ENCODE peak calls at places on chromosome 22, in four cellular contexts. K is fibroblast of lung, Y is lower lobe of right lung, Z is EL. T is an unnamed sample.
A peak's percentile ranks its signal among the peaks of the same experiment; 100 is the strongest.

GRCh38 chr22:46079861-46080821 is 70.2 kb upstream of the PPARA start:
- DNase-seq in K (peak; percentile 94), Z (peak; percentile 95), Y (peak; percentile 56), T (no peak)

GRCh38 chr22:36237462-36238347 is 1.6 kb downstream of the APOL2 start:
- DNase-seq in Z (no peak), Y (no peak), K (no peak), T (no peak)

GRCh38 chr22:36745301-36745995 is 30.5 kb downstream of the IFT27 start:
- DNase-seq in Z (no peak), Y (peak; percentile 6), K (no peak), T (no peak)

GRCh38 chr22:42688241-42688913 is 32.3 kb downstream of the A4GALT start:
- DNase-seq in Z (peak; percentile 91), Y (peak; percentile 81), K (peak; percentile 95), T (peak; percentile 51)

GRCh38 chr22:24801906-24802504 is 4.0 kb upstream of the SGSM1 start:
- DNase-seq in K (no peak), Z (no peak), Y (no peak), T (no peak)

GRCh38 chr22:42440728-42441127 is 8.5 kb upstream of the NFAM1 start:
- DNase-seq in K (no peak), Z (no peak), Y (no peak), T (no peak)

GRCh38 chr22:35115515-35115914 is 49.6 kb downstream of the ISX start:
- DNase-seq in Z (no peak), Y (no peak), K (no peak), T (no peak)

GRCh38 chr22:43142881-43143562 is at the start of gene MCAT:
- DNase-seq in Z (peak; percentile 74), Y (peak; percentile 89), K (peak; percentile 72), T (peak; percentile 76)

GRCh38 chr22:32854351-32854804 is 52.9 kb downstream of the TIMP3 start:
- DNase-seq in K (peak; percentile 81), Z (no peak), Y (no peak), T (no peak)

GRCh38 chr22:43128928-43129424 is 14.2 kb downstream of the MCAT start:
- DNase-seq in K (no peak), Y (no peak), Z (no peak), T (no peak)

GRCh38 chr22:40808018-40808841 is 10.9 kb downstream of the SLC25A17 start:
- DNase-seq in Z (no peak), K (no peak), Y (no peak), T (peak; percentile 45)

GRCh38 chr22:43446037-43446803 is 34.4 kb downstream of the MPPED1 start:
- DNase-seq in Z (no peak), Y (no peak), K (no peak), T (peak; percentile 7)

GRCh38 chr22:29369460-29369859 is 18.9 kb downstream of the AP1B1 start:
- DNase-seq in K (peak; percentile 87), Z (peak; percentile 65), Y (peak; percentile 65), T (peak; percentile 67)

GRCh38 chr22:44359496-44360110 is 46.9 kb upstream of the SHISAL1 start:
- DNase-seq in Z (no peak), Y (peak; percentile 21), K (no peak), T (no peak)

GRCh38 chr22:38186429-38186828 is 4.8 kb upstream of the PLA2G6 start:
- DNase-seq in Y (no peak), K (no peak), Z (no peak), T (peak; percentile 51)

GRCh38 chr22:30538280-30538679 is 8.3 kb downstream of the SEC14L6 start:
- DNase-seq in Z (peak; percentile 51), Y (no peak), K (peak; percentile 35), T (no peak)

GRCh38 chr22:46145361-46145851 is 4.9 kb upstream of the PPARA start:
- DNase-seq in K (no peak), Y (no peak), Z (no peak), T (no peak)

GRCh38 chr22:12601870-12602779 is 2925.9 kb upstream of the OR11H1 start:
- DNase-seq in Y (peak; percentile 64), Z (no peak), K (no peak), T (no peak)

GRCh38 chr22:33529424-33530113 is 390.7 kb downstream of the LARGE1 start:
- DNase-seq in Y (no peak), K (peak; percentile 71), Z (no peak), T (no peak)

GRCh38 chr22:45769569-45770210 is 98.1 kb downstream of the ATXN10 start:
- DNase-seq in K (no peak), Y (no peak), Z (no peak), T (no peak)

GRCh38 chr22:23675502-23676415 is 15.1 kb upstream of the RGL4 start:
- DNase-seq in K (no peak), Z (peak; percentile 28), Y (peak; percentile 74), T (no peak)

GRCh38 chr22:28570697-28571373 is 108.8 kb downstream of the TTC28 start:
- DNase-seq in K (no peak), Y (no peak), Z (peak; percentile 6), T (peak; percentile 39)

GRCh38 chr22:36221799-36222751 is 17.3 kb downstream of the APOL2 start:
- DNase-seq in K (peak; percentile 58), Z (no peak), Y (peak; percentile 69), T (peak; percentile 60)

GRCh38 chr22:49208768-49209252 is 618.9 kb downstream of the BRD1 start:
- DNase-seq in Y (no peak), Z (no peak), K (no peak), T (no peak)

GRCh38 chr22:39171623-39172264 is 19.3 kb upstream of the CBX7 start:
- DNase-seq in Y (no peak), K (no peak), Z (no peak), T (no peak)

GRCh38 chr22:38465673-38466490 is 2.0 kb upstream of the KDELR3 start:
- DNase-seq in Z (no peak), Y (peak; percentile 37), K (no peak), T (no peak)

GRCh38 chr22:44473580-44473979 is 24.5 kb downstream of the RTL6 start:
- DNase-seq in K (no peak), Z (no peak), Y (no peak), T (no peak)

GRCh38 chr22:44685384-44686056 is 16.5 kb upstream of the PRR5 start:
- DNase-seq in Z (peak; percentile 73), Y (peak; percentile 65), K (peak; percentile 60), T (no peak)

GRCh38 chr22:27879923-27880322 is 39.1 kb downstream of the PITPNB start:
- DNase-seq in Y (no peak), K (peak; percentile 49), Z (peak; percentile 57), T (peak; percentile 57)

T was measured in endothelial cell of umbilical vein.